ENCODE peak calls at places on chromosome 3, in four cellular contexts. J is effector memory CD4-positive, alpha-beta T cell; W is colonic mucosa; U is HCT116. C is an unnamed sample.

GRCh38 chr3:45547764-45548683 is 46.5 kb upstream of the LIMD1 start:
- DNase-seq in J (no peak), W (no peak), U (no peak), C (no peak)

GRCh38 chr3:196471551-196471950 is 32.0 kb downstream of the RNF168 start:
- DNase-seq in J (no peak), W (no peak), U (no peak), C (no peak)

GRCh38 chr3:152313914-152314313 is 45.2 kb downstream of the MBNL1 start:
- DNase-seq in J (no peak), W (no peak), U (no peak), C (no peak)

GRCh38 chr3:129503387-129504010 is 24.9 kb upstream of the RHO start:
- DNase-seq in J (no peak), W (no peak), U (no peak), C (no peak)

GRCh38 chr3:14767245-14767593 is 51.5 kb upstream of the FGD5 start:
- DNase-seq in J (no peak), W (no peak), U (no peak), C (no peak)

GRCh38 chr3:167705840-167706239 is 28.9 kb downstream of the PDCD10 start:
- DNase-seq in J (no peak), W (no peak), U (no peak), C (no peak)

GRCh38 chr3:110246796-110247369 is 824.7 kb upstream of the NECTIN3 start:
- DNase-seq in J (no peak), W (no peak), U (no peak), C (no peak)

GRCh38 chr3:129046732-129047552 is 13.6 kb upstream of the GP9 start:
- DNase-seq in J (no peak), W (no peak), U (no peak), C (no peak)

GRCh38 chr3:106249159-106249558 is 380.3 kb upstream of the CBLB start:
- DNase-seq in J (no peak), W (no peak), U (no peak), C (no peak)

GRCh38 chr3:145776782-145777408 is 384.1 kb downstream of the PLOD2 start:
- DNase-seq in J (no peak), W (peak; percentile 55), U (peak; percentile 39), C (no peak)

DNA sequence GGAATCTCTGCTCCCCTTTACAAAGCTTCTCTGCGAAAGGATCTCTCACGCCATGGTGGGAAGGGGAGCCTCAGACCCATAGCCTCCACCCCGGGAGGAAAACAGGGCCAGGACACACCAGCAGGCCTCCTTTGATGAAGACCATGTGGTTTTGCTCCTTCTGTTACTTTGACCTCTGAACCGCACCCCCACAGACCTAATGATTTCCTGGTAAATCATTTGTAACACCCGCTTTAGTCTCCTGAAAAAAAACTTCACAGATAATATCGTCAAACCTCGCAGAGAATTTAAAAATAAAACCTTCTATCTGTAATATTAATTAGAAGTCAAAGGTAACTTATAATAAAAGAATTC is 18.3 kb downstream of the CPN2 start:
- DNase-seq in J (no peak), W (no peak), U (no peak), C (no peak)
- H3K27ac ChIP-seq in J (no peak overlapping the region), W (no peak overlapping the region), U (no peak overlapping the region), C (no peak overlapping the region)

GRCh38 chr3:160112996-160113395 is 112.2 kb upstream of the C3orf80 start:
- DNase-seq in J (no peak), W (no peak), U (no peak), C (no peak)
- H3K4me3 ChIP-seq in J (no peak overlapping the region), W (no peak overlapping the region), U (no peak overlapping the region), C (no peak overlapping the region)

GRCh38 chr3:4503050-4503449 is 9.9 kb downstream of the ITPR1 start:
- DNase-seq in J (no peak), W (no peak), U (no peak), C (no peak)
- H3K27ac ChIP-seq in J (no peak overlapping the region), W (no peak overlapping the region), U (no peak overlapping the region), C (no peak overlapping the region)

DNA sequence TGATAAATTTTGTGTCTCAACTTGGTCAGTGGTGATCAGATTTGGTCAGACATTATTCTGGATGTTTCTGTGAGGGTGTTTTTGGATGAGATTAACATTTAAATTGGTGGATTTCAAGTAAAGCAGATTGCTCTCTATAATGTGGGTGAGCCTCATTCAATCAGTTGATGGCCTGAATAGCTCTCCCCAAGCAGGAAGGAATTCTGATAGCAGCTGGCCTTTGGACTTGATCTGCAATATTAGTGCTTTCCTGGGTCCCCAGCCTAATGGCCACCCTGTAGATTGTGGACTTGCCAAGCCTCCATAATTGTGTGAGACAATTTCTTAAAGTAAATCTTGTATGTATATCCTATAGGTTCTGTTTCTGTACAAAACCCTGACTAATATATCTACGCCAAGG is 153.9 kb upstream of the TBL1XR1 start:
- DNase-seq in J (no peak), W (no peak), U (no peak), C (no peak)
- H3K4me3 ChIP-seq in J (no peak overlapping the region), W (no peak overlapping the region), U (no peak overlapping the region), C (no peak overlapping the region)

DNA sequence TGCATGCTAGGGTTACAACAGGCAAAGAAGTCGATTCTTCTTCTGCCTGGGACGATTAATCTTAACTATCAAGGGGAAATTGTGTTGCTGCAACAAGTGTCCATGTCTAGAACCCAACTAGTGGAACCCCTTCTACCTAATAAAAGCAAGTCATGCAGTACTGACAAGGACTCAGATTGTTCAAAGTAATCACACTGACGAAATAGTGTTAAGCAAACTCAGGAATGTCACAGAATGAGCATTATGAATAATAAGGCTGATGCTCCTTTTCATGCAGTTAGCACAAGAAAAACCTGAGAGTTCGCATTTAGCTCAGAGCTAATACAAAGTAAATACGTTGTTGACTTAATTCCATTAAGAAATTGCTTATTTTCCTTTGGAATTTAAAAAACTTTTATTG is 47.5 kb upstream of the TRIM42 start:
- DNase-seq in J (no peak), W (no peak), U (no peak), C (no peak)
- H3K27ac ChIP-seq in J (no peak overlapping the region), W (no peak overlapping the region), U (no peak overlapping the region), C (no peak overlapping the region)

GRCh38 chr3:187975571-187976360 is 178.2 kb upstream of the LPP start:
- DNase-seq in J (no peak), W (no peak), U (peak; percentile 4), C (no peak)

GRCh38 chr3:187974857-187975257 is 179.1 kb upstream of the LPP start:
- DNase-seq in J (no peak), W (no peak), U (no peak), C (peak; percentile 70)

GRCh38 chr3:187978433-187979011 is 175.4 kb upstream of the LPP start:
- DNase-seq in J (no peak), W (no peak), U (no peak), C (no peak)

GRCh38 chr3:187977659-187978058 is 176.3 kb upstream of the LPP start:
- DNase-seq in J (no peak), W (no peak), U (no peak), C (no peak)

DNA sequence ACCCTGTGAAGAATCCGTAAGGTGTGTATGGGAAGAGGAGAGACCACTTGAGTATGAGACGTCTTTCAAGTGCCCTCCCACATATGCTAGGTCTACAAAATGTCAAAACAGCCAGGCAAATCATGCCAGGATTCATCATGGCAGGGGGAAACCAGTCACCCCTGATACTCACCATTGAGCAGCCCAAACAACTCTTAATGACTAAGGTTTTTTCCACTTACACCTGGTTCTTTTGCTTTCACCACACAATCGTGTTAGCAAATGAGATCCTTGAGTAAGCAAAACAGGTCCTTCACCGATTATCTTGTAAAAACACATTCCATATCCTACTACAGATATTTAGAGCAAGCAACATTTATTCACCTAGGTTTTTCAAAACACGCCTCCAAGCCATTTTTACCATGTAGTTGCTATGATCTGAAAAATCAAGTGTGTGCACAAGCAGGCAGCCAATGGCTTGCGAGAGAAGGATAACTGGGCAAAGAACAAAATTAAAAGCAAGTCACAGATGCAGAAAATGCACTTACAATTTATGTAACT is 177.5 kb upstream of the LPP start:
- DNase-seq in J (no peak), W (no peak), U (no peak), C (no peak)
- H3K4me3 ChIP-seq in J (no peak overlapping the region), W (no peak overlapping the region), U (no peak overlapping the region), C (no peak overlapping the region)

DNA sequence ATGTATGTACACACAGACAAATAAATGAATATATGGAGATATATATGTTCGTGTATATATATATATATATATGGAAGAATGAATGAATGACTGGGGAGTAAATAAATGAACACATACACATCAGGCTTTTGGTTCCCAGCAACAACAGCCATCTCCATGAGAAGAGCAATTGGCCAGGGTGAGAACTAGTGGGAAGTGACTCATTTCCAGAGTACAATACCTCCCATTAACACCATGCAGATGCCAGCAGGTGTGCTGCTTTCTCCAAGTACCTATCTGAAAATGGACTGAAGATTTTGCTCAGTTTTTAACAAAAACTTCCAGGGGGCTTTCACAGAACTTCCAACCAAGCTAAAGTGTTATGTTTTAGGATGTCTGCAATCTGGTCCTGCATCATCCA is 179.8 kb upstream of the SLC2A2 start:
- DNase-seq in J (no peak), W (no peak), U (no peak), C (no peak)
- H3K27ac ChIP-seq in J (no peak overlapping the region), W (no peak overlapping the region), U (no peak overlapping the region), C (no peak overlapping the region)

GRCh38 chr3:64687381-64687780 is 419 bp downstream of the ADAMTS9 start:
- DNase-seq in J (no peak), W (peak; percentile 18), U (no peak), C (no peak)
- H3K4me3 ChIP-seq in J (no peak overlapping the region), W (peak overlapping the region; percentile 52), U (no peak overlapping the region), C (no peak overlapping the region)

GRCh38 chr3:190269096-190269495 is 53.1 kb downstream of the CLDN1 start:
- DNase-seq in J (no peak), W (no peak), U (no peak), C (no peak)

GRCh38 chr3:190266915-190267290 is 55.3 kb downstream of the CLDN1 start:
- DNase-seq in J (no peak), W (no peak), U (no peak), C (no peak)

GRCh38 chr3:190265126-190265525 is 57.1 kb downstream of the CLDN1 start:
- DNase-seq in J (no peak), W (no peak), U (no peak), C (no peak)

GRCh38 chr3:190266265-190266914 is 55.9 kb downstream of the CLDN1 start:
- DNase-seq in J (no peak), W (no peak), U (no peak), C (no peak)

GRCh38 chr3:190265795-190266194 is 56.5 kb downstream of the CLDN1 start:
- DNase-seq in J (no peak), W (peak; percentile 55), U (peak; percentile 34), C (no peak)
- H3K27ac ChIP-seq in J (no peak overlapping the region), W (no peak overlapping the region), U (no peak overlapping the region), C (no peak overlapping the region)